ENCODE peak calls at places on chromosomes 2 and 18, in four cellular contexts. H is foreskin fibroblast, N is fibroblast of the aortic adventitia, L is HFF-Myc. E is an unnamed sample.

GRCh38 chr2:53289309-53290006 is 478.1 kb upstream of the CHAC2 start:
- DNase-seq in N (no peak), H (peak), L (no peak), E (peak)

GRCh38 chr2:43729775-43730174 is 44.1 kb upstream of the DYNC2LI1 start:
- DNase-seq in N (no peak), H (no peak), L (no peak), E (no peak)

GRCh38 chr18:78913395-78913794 is 66.2 kb upstream of the SALL3 start:
- DNase-seq in L (no peak), N (no peak), H (no peak), E (no peak)

GRCh38 chr2:53058526-53058925 is 709.1 kb upstream of the CHAC2 start:
- DNase-seq in N (no peak), L (no peak), H (peak), E (peak)

GRCh38 chr2:202069189-202070050 is 3.6 kb upstream of the KIAA2012 start:
- DNase-seq in L (no peak), H (peak), N (no peak), E (no peak)

GRCh38 chr2:187037310-187037709 is 188.3 kb upstream of the ZSWIM2 start:
- DNase-seq in H (no peak), N (no peak), L (no peak), E (no peak)

GRCh38 chr18:23487738-23488625 is 15.3 kb upstream of the RMC1 start:
- DNase-seq in N (peak), L (no peak), H (peak), E (no peak)

GRCh38 chr2:68302281-68302680 is 17.5 kb downstream of the CNRIP1 start:
- DNase-seq in N (peak), L (no peak), H (peak), E (no peak)

GRCh38 chr2:118442949-118443348 is 354.7 kb downstream of the INSIG2 start:
- DNase-seq in H (no peak), N (no peak), L (no peak), E (no peak)

GRCh38 chr18:59502222-59502898 is 143.3 kb upstream of the LMAN1 start:
- DNase-seq in L (peak), H (peak), N (peak), E (peak)

GRCh38 chr2:120029672-120030640 is 17.1 kb downstream of the EPB41L5 start:
- DNase-seq in N (peak), L (no peak), H (no peak), E (no peak)

GRCh38 chr2:150610670-150611279 is 123.3 kb upstream of the RND3 start:
- DNase-seq in H (peak), N (peak), L (no peak), E (peak)

GRCh38 chr2:216792222-216793001 is 67.5 kb downstream of the TNP1 start:
- DNase-seq in N (peak), L (no peak), H (peak), E (peak)
- TF ChIP-seq CTCF in N (no peak), L (no peak), H (no peak), E (no peak)

DNA sequence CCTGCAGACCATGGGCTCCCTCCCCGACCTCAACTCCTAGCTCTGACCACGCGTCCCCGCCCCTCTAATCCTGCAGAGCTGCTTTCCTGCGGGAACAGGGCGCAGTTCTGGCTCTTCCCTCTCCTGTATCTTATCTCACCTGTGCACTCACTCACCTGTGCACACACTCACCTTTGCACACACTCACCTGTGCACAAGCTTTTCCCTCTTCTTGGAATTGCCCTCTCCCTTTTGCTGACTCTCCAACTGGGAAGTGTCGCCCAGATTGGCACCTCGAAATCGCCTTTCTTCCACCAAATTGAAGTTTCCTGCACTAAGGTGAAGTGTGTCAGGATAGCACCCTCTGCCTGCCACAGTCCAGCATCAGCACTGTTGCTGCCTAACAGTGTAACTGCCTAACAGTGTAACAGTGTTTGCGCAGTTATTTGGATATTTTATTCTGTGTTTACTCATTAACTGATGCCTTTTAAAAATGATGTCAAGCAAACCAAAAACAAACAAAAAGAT is 585 bp upstream of the CMPK2 start:
- DNase-seq in N (peak), L (no peak), H (peak), E (peak)
- TF ChIP-seq CTCF in N (peak), L (peak), H (peak), E (peak)

DNA sequence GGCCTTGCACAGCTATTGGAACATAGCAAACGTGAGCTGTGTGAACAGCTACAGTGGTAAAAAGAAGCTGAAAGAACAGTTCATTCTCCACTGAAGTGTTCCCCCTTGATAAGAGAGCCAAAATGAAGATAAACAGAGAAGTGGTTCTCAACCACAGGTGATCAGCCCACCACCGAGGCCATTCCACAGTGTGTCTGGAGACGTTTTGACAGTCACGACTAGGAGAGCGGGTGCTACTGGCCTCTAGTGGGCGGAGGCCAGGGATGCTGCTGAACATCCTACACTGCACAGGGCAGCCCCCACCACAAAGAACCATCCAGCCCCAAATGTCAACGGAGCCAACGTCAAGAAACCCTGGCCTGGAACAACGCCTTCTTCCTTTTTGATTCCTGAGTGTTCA is 38.4 kb downstream of the ADCY3 start:
- DNase-seq in H (no peak), N (no peak), L (no peak), E (no peak)
- TF ChIP-seq CTCF in H (peak), N (no peak), L (peak), E (no peak)

GRCh38 chr18:36493349-36494281 is 196.1 kb downstream of the FHOD3 start:
- DNase-seq in L (no peak), N (peak), H (peak), E (no peak)
- TF ChIP-seq CTCF in L (no peak), N (no peak), H (no peak), E (no peak)